ENCODE peak calls at places on chromosomes 3 and 15, in seven cellular contexts. S is Caki2; O is NAMALWA; F is GM13976; G is stimulated activated CD4-positive, alpha-beta T cell treated with anti-CD3 and anti-CD28 coated beads, Interleukin-12 subunit alpha, Interleukin-12 subunit beta, amount 100 ng/mL, for 24 hours; X is HTR-8/SVneo; I is SW 1271. P is an unnamed sample.

GRCh38 chr15:57167821-57168395 is 208.4 kb upstream of the CGNL1 start:
- DNase-seq in S (peak; percentile 37), O (no peak), F (no peak), G (no peak), X (no peak), I (no peak), P (no peak)

GRCh38 chr15:100732359-100733055 is 130.1 kb downstream of the ASB7 start:
- DNase-seq in S (no peak), O (no peak), F (no peak), G (no peak), X (no peak), I (no peak), P (no peak)

GRCh38 chr3:73955671-73956070 is 330.9 kb upstream of the PDZRN3 start:
- DNase-seq in S (no peak), O (no peak), F (no peak), G (no peak), X (no peak), I (no peak), P (no peak)

GRCh38 chr3:53024315-53024714 is 21.6 kb downstream of the SFMBT1 start:
- DNase-seq in S (no peak), O (no peak), F (no peak), G (no peak), X (no peak), I (no peak), P (no peak)

GRCh38 chr3:60142009-60142408 is 1092.2 kb upstream of the CFAP20DC start:
- DNase-seq in S (no peak), O (no peak), F (no peak), G (no peak), X (no peak), I (no peak), P (no peak)

GRCh38 chr15:31598620-31599019 is 272.0 kb downstream of the KLF13 start:
- DNase-seq in S (no peak), O (no peak), F (no peak), G (no peak), X (no peak), I (no peak), P (no peak)

GRCh38 chr3:64049136-64049535 is 25.8 kb upstream of the PSMD6 start:
- DNase-seq in S (peak; percentile 13), O (no peak), F (no peak), G (no peak), X (no peak), I (no peak), P (peak; percentile 63)

GRCh38 chr3:38008191-38008701 is 17.7 kb downstream of the VILL start:
- DNase-seq in S (no peak), O (no peak), F (no peak), G (no peak), X (no peak), I (no peak), P (no peak)

GRCh38 chr3:89303721-89304120 is 196.3 kb downstream of the EPHA3 start:
- DNase-seq in S (no peak), O (no peak), F (no peak), G (no peak), X (no peak), I (no peak), P (peak; percentile 31)